ENCODE peak calls at places on chromosomes 2 and 18, in four cellular contexts. U, J, W and N are unnamed samples.

GRCh38 chr2:70073493-70073892 is 13.8 kb upstream of the PCBP1 start:
- DNase-seq in U (no peak), J (peak; percentile 22), W (no peak), N (peak; percentile 30)

GRCh38 chr2:185583058-185583816 is 155.4 kb upstream of the FSIP2 start:
- DNase-seq in U (no peak), J (no peak), W (no peak), N (peak; percentile 86)

GRCh38 chr18:56043691-56044090 is 455.7 kb upstream of the TCF4 start:
- DNase-seq in U (peak; percentile 4), J (peak; percentile 63), W (no peak), N (peak; percentile 5)

GRCh38 chr2:27020337-27020948 is 12.3 kb upstream of the TMEM214 start:
- DNase-seq in U (peak; percentile 93), J (no peak), W (no peak), N (no peak)

GRCh38 chr2:49831698-49832367 is 677.5 kb upstream of the FSHR start:
- DNase-seq in U (no peak), J (no peak), W (no peak), N (no peak)

GRCh38 chr2:201909961-201910361 is 103.6 kb downstream of the CDK15 start:
- DNase-seq in U (peak; percentile 79), J (no peak), W (no peak), N (peak; percentile 67)

GRCh38 chr2:168454737-168455691 is 1.1 kb upstream of the CERS6 start:
- DNase-seq in U (no peak), J (no peak), W (no peak), N (no peak)

GRCh38 chr2:55088400-55088799 is 38.1 kb upstream of the RTN4 start:
- DNase-seq in U (peak; percentile 57), J (no peak), W (no peak), N (no peak)

GRCh38 chr2:108363048-108363899 is 14.5 kb upstream of the SULT1C4 start:
- DNase-seq in U (no peak), J (no peak), W (no peak), N (no peak)

GRCh38 chr2:209472871-209473270 is 49.0 kb downstream of the MAP2 start:
- DNase-seq in U (peak; percentile 75), J (no peak), W (no peak), N (no peak)

GRCh38 chr2:95525294-95526035 is 40.9 kb upstream of the TRIM43B start:
- DNase-seq in U (peak; percentile 39), J (no peak), W (no peak), N (no peak)

GRCh38 chr2:30645745-30646119 is 161.5 kb downstream of the CAPN13 start:
- DNase-seq in U (no peak), J (no peak), W (no peak), N (no peak)

GRCh38 chr2:178265851-178266250 is 71.5 kb downstream of the OSBPL6 start:
- DNase-seq in U (no peak), J (no peak), W (no peak), N (no peak)

GRCh38 chr2:219125225-219125885 is 35.3 kb downstream of the NHEJ1 start:
- DNase-seq in U (peak; percentile 96), J (peak; percentile 75), W (no peak), N (peak; percentile 97)

GRCh38 chr2:144510206-144510991 is 9.5 kb downstream of the ZEB2 start:
- DNase-seq in U (no peak), J (no peak), W (no peak), N (peak; percentile 85)

GRCh38 chr2:238652053-238652770 is 195.7 kb upstream of the TWIST2 start:
- DNase-seq in U (no peak), J (no peak), W (no peak), N (no peak)

GRCh38 chr2:218876562-218877219 is 4.0 kb upstream of the WNT10A start:
- DNase-seq in U (peak; percentile 79), J (peak; percentile 78), W (peak; percentile 67), N (peak; percentile 71)

GRCh38 chr18:74290831-74291770 is 662 bp downstream of the CYB5A start:
- DNase-seq in U (peak; percentile 47), J (peak; percentile 72), W (no peak), N (no peak)

GRCh38 chr2:133791191-133791590 is 222.9 kb upstream of the NCKAP5 start:
- DNase-seq in U (peak; percentile 35), J (no peak), W (no peak), N (peak; percentile 72)

GRCh38 chr2:37688771-37689468 is 17.5 kb upstream of the CDC42EP3 start:
- DNase-seq in U (peak; percentile 93), J (no peak), W (no peak), N (peak; percentile 87)

GRCh38 chr18:45651269-45651668 is 36.0 kb downstream of the SLC14A2 start:
- DNase-seq in U (no peak), J (no peak), W (no peak), N (no peak)

GRCh38 chr2:172596776-172597175 is 40.9 kb downstream of the PDK1 start:
- DNase-seq in U (no peak), J (no peak), W (no peak), N (no peak)

GRCh38 chr2:199223791-199224190 is 233.9 kb downstream of the SATB2 start:
- DNase-seq in U (peak; percentile 66), J (no peak), W (no peak), N (peak; percentile 23)

GRCh38 chr2:132256251-132256902 is 94.6 kb upstream of the ANKRD30BL start:
- DNase-seq in U (no peak), J (no peak), W (no peak), N (no peak)

GRCh38 chr18:7897119-7897518 is 330.0 kb downstream of the PTPRM start:
- DNase-seq in U (peak; percentile 63), J (no peak), W (peak; percentile 37), N (no peak)

GRCh38 chr2:28610583-28611201 is 114.8 kb downstream of the PLB1 start:
- DNase-seq in U (peak; percentile 70), J (no peak), W (peak; percentile 72), N (peak; percentile 98)

GRCh38 chr18:59218018-59218417 is 1.9 kb upstream of the GRP start:
- DNase-seq in U (no peak), J (no peak), W (no peak), N (no peak)

GRCh38 chr18:42929857-42930256 is 185.6 kb downstream of the RIT2 start:
- DNase-seq in U (peak; percentile 77), J (no peak), W (no peak), N (peak; percentile 33)

GRCh38 chr2:10322973-10323372 is 20.3 kb downstream of the HPCAL1 start:
- DNase-seq in U (no peak), J (peak; percentile 48), W (no peak), N (no peak)

GRCh38 chr2:69943000-69943840 is 18.2 kb downstream of the ASPRV1 start:
- DNase-seq in U (no peak), J (no peak), W (no peak), N (no peak)

GRCh38 chr2:18117592-18117991 is 239.1 kb downstream of the KCNS3 start:
- DNase-seq in U (peak; percentile 53), J (no peak), W (no peak), N (peak; percentile 52)

GRCh38 chr18:12253517-12254136 is 534 bp upstream of the CIDEA start:
- DNase-seq in U (no peak), J (no peak), W (no peak), N (no peak)

GRCh38 chr18:12254137-12254819 is at the start of gene CIDEA:
- DNase-seq in U (peak; percentile 35), J (no peak), W (no peak), N (no peak)

GRCh38 chr18:12252061-12252460 is 2.1 kb upstream of the CIDEA start:
- DNase-seq in U (no peak), J (no peak), W (no peak), N (no peak)

GRCh38 chr18:12251311-12251710 is 2.9 kb upstream of the CIDEA start:
- DNase-seq in U (no peak), J (no peak), W (no peak), N (no peak)

DNA sequence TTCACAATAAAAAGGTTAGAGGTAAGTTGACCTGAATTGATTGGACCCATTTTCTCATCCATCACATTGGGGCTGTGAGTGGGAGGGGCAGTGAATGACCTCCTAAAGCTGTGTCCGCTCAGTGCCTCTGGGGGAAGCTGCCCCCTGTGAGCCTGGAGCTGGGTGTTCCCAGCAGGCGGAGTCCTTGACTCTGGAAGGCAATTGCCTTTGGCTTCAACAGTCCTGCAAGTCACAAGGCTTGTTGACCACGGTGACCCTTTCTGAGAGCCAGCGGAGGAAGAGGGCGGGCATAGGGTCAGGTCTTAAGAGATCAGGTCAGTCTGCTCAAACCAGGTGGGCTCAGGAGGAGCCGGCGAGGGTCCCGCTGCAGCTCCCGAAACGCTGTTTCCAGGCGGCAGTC is 1.1 kb upstream of the CIDEA start:
- DNase-seq in U (no peak), J (no peak), W (no peak), N (no peak)
- H3K4me3 ChIP-seq in U (no peak overlapping the region), J (no peak overlapping the region), W (no peak overlapping the region), N (no peak overlapping the region)

DNA sequence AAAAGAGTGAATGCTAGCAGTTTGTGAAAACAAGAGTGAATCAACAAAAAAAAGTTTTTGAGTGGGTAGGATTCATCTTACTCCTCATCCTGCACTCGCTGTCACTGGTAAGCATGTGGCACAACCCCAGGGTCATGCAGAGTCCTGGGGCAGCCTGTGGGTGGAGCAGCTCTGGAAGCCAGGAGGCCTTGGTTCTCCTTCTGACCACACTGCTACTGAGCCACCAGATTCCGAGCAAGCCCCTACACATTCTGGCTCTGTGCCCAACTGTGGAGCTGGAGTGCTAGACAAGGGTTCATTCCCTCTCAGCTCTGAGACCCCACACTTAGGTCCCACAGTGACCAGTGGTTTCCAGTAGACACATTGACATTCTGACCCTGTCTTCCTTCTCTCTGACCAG is 670.6 kb downstream of the BCL11A start:
- DNase-seq in U (no peak), J (no peak), W (no peak), N (no peak)
- TF ChIP-seq CTCF in U (no peak), J (no peak), W (no peak), N (no peak)

GRCh38 chr2:106296182-106296815 is 102.2 kb upstream of the UXS1 start:
- DNase-seq in U (no peak), J (no peak), W (no peak), N (no peak)
- H3K4me3 ChIP-seq in U (no peak overlapping the region), J (no peak overlapping the region), W (no peak overlapping the region), N (no peak overlapping the region)

GRCh38 chr2:1907849-1908533 is 163.7 kb upstream of the PXDN start:
- DNase-seq in U (no peak), J (no peak), W (no peak), N (no peak)

GRCh38 chr2:1912771-1913170 is 168.5 kb upstream of the PXDN start:
- DNase-seq in U (no peak), J (no peak), W (no peak), N (no peak)

GRCh38 chr2:1910021-1910420 is 165.7 kb upstream of the PXDN start:
- DNase-seq in U (no peak), J (no peak), W (no peak), N (no peak)

GRCh38 chr2:1911811-1912210 is 167.5 kb upstream of the PXDN start:
- DNase-seq in U (no peak), J (no peak), W (no peak), N (no peak)

GRCh38 chr2:1910562-1911256 is 166.4 kb upstream of the PXDN start:
- DNase-seq in U (no peak), J (no peak), W (no peak), N (peak; percentile 64)
- TF ChIP-seq CTCF in U (no peak), J (no peak), W (no peak), N (peak; percentile 54)